ENCODE peak calls at places on chromosome 10, in ten cellular contexts. One of them, this sample, is unnamed. For H3K4me1, the result is how much of the 10 kb centered on the place peaks cover.

GRCh38 chr10:131187886-131188285 is 123.6 kb downstream of the TCERG1L start:
- DNase-seq in GM23338: no peak
- DNase-seq in colonic mucosa: no peak
- DNase-seq in HCT116: no peak
- DNase-seq in endodermal cell: no peak
- DNase-seq in stomach: no peak
- DNase-seq in tibial artery: no peak
- DNase-seq in tibial nerve: no peak
- DNase-seq in astrocyte: no peak
- DNase-seq in GM23248: no peak
- DNase-seq in this sample: no peak

GRCh38 chr10:31404640-31405039 is 85.6 kb downstream of the ZEB1 start:
- DNase-seq in colonic mucosa: no peak
- DNase-seq in HCT116: no peak
- DNase-seq in stomach: no peak
- DNase-seq in tibial artery: no peak
- DNase-seq in tibial nerve: no peak
- DNase-seq in endodermal cell: no peak
- DNase-seq in GM23248: peak
- DNase-seq in GM23338: no peak
- DNase-seq in astrocyte: peak
- DNase-seq in this sample: no peak

GRCh38 chr10:43053825-43054224 is 23.0 kb upstream of the RET start:
- DNase-seq in stomach: no peak
- DNase-seq in tibial artery: no peak
- DNase-seq in GM23338: no peak
- DNase-seq in astrocyte: no peak
- DNase-seq in tibial nerve: no peak
- DNase-seq in colonic mucosa: no peak
- DNase-seq in HCT116: no peak
- DNase-seq in endodermal cell: peak
- DNase-seq in GM23248: no peak
- DNase-seq in this sample: no peak

GRCh38 chr10:92112462-92112861 is 178.4 kb downstream of the CPEB3 start:
- DNase-seq in tibial artery: no peak
- DNase-seq in tibial nerve: no peak
- DNase-seq in colonic mucosa: no peak
- DNase-seq in GM23338: no peak
- DNase-seq in astrocyte: no peak
- DNase-seq in HCT116: no peak
- DNase-seq in stomach: no peak
- DNase-seq in endodermal cell: no peak
- DNase-seq in GM23248: no peak
- DNase-seq in this sample: no peak

GRCh38 chr10:5659702-5660528 is 6.5 kb downstream of the ASB13 start:
- DNase-seq in HCT116: peak
- DNase-seq in endodermal cell: peak
- DNase-seq in colonic mucosa: peak
- DNase-seq in GM23248: peak
- DNase-seq in astrocyte: peak
- DNase-seq in GM23338: peak
- DNase-seq in tibial nerve: peak
- DNase-seq in tibial artery: no peak
- DNase-seq in stomach: peak
- DNase-seq in this sample: peak

GRCh38 chr10:89535185-89536012 is at the start of gene SLC16A12:
- DNase-seq in colonic mucosa: no peak
- DNase-seq in astrocyte: no peak
- DNase-seq in tibial artery: no peak
- DNase-seq in HCT116: no peak
- DNase-seq in GM23338: peak
- DNase-seq in stomach: no peak
- DNase-seq in GM23248: no peak
- DNase-seq in tibial nerve: no peak
- DNase-seq in endodermal cell: peak
- DNase-seq in this sample: no peak

GRCh38 chr10:119211625-119212441 is 4.5 kb downstream of the GRK5 start:
- DNase-seq in stomach: no peak
- DNase-seq in endodermal cell: no peak
- DNase-seq in astrocyte: no peak
- DNase-seq in tibial nerve: no peak
- DNase-seq in GM23248: no peak
- DNase-seq in tibial artery: peak
- DNase-seq in HCT116: no peak
- DNase-seq in GM23338: no peak
- DNase-seq in colonic mucosa: no peak
- DNase-seq in this sample: no peak

GRCh38 chr10:23432161-23432560 is 6.7 kb upstream of the OTUD1 start:
- DNase-seq in endodermal cell: no peak
- DNase-seq in stomach: no peak
- DNase-seq in HCT116: no peak
- DNase-seq in GM23248: peak
- DNase-seq in tibial artery: no peak
- DNase-seq in GM23338: no peak
- DNase-seq in astrocyte: no peak
- DNase-seq in colonic mucosa: peak
- DNase-seq in tibial nerve: no peak
- DNase-seq in this sample: no peak

GRCh38 chr10:89702121-89702480 is 711 bp downstream of the KIF20B start:
- DNase-seq in tibial artery: no peak
- DNase-seq in stomach: no peak
- DNase-seq in GM23248: peak
- DNase-seq in endodermal cell: peak
- DNase-seq in GM23338: peak
- DNase-seq in HCT116: no peak
- DNase-seq in tibial nerve: no peak
- DNase-seq in astrocyte: no peak
- DNase-seq in colonic mucosa: peak
- DNase-seq in this sample: no peak

GRCh38 chr10:25851548-25851947 is 82.5 kb upstream of the MYO3A start:
- DNase-seq in astrocyte: no peak
- DNase-seq in stomach: no peak
- DNase-seq in tibial nerve: no peak
- DNase-seq in endodermal cell: peak
- DNase-seq in GM23248: no peak
- DNase-seq in colonic mucosa: no peak
- DNase-seq in GM23338: peak
- DNase-seq in HCT116: no peak
- DNase-seq in tibial artery: no peak
- DNase-seq in this sample: no peak

GRCh38 chr10:22453948-22454347 is 108.7 kb downstream of the SPAG6 start:
- DNase-seq in HCT116: no peak
- DNase-seq in tibial artery: no peak
- DNase-seq in GM23338: no peak
- DNase-seq in tibial nerve: no peak
- DNase-seq in stomach: no peak
- DNase-seq in GM23248: peak
- DNase-seq in colonic mucosa: no peak
- DNase-seq in astrocyte: peak
- DNase-seq in endodermal cell: no peak
- DNase-seq in this sample: no peak

GRCh38 chr10:124688889-124689670 is 55.1 kb downstream of the FAM53B start:
- DNase-seq in HCT116: no peak
- DNase-seq in endodermal cell: no peak
- DNase-seq in stomach: no peak
- DNase-seq in colonic mucosa: no peak
- DNase-seq in tibial nerve: no peak
- DNase-seq in GM23338: no peak
- DNase-seq in tibial artery: no peak
- DNase-seq in astrocyte: no peak
- DNase-seq in GM23248: no peak
- DNase-seq in this sample: no peak

GRCh38 chr10:31136951-31137885 is 105.6 kb upstream of the ZNF438 start:
- DNase-seq in GM23248: peak
- DNase-seq in stomach: no peak
- DNase-seq in tibial artery: no peak
- DNase-seq in astrocyte: peak
- DNase-seq in GM23338: no peak
- DNase-seq in endodermal cell: no peak
- DNase-seq in tibial nerve: peak
- DNase-seq in HCT116: no peak
- DNase-seq in colonic mucosa: no peak
- DNase-seq in this sample: no peak

GRCh38 chr10:116692225-116692624 is 50.1 kb downstream of the HSPA12A start:
- DNase-seq in GM23338: no peak
- DNase-seq in astrocyte: no peak
- DNase-seq in endodermal cell: peak
- DNase-seq in tibial artery: no peak
- DNase-seq in colonic mucosa: no peak
- DNase-seq in tibial nerve: no peak
- DNase-seq in stomach: no peak
- DNase-seq in HCT116: no peak
- DNase-seq in GM23248: no peak
- DNase-seq in this sample: no peak

GRCh38 chr10:107969936-107970335 is 805.4 kb upstream of the SORCS1 start:
- DNase-seq in GM23248: no peak
- DNase-seq in endodermal cell: no peak
- DNase-seq in HCT116: no peak
- DNase-seq in stomach: no peak
- DNase-seq in astrocyte: no peak
- DNase-seq in tibial artery: no peak
- DNase-seq in GM23338: no peak
- DNase-seq in colonic mucosa: no peak
- DNase-seq in tibial nerve: no peak
- DNase-seq in this sample: no peak

GRCh38 chr10:122459586-122460273 is 1.6 kb upstream of the HTRA1 start:
- DNase-seq in astrocyte: peak
- DNase-seq in stomach: no peak
- DNase-seq in tibial nerve: no peak
- DNase-seq in colonic mucosa: no peak
- DNase-seq in GM23338: no peak
- DNase-seq in HCT116: no peak
- DNase-seq in endodermal cell: no peak
- DNase-seq in tibial artery: no peak
- DNase-seq in GM23248: peak
- DNase-seq in this sample: no peak

GRCh38 chr10:16950686-16951681 is 133.8 kb upstream of the RSU1 start:
- DNase-seq in HCT116: peak
- DNase-seq in GM23338: peak
- DNase-seq in stomach: no peak
- DNase-seq in GM23248: peak
- DNase-seq in tibial artery: no peak
- DNase-seq in astrocyte: peak
- DNase-seq in tibial nerve: no peak
- DNase-seq in colonic mucosa: no peak
- DNase-seq in endodermal cell: peak
- DNase-seq in this sample: no peak

GRCh38 chr10:113617086-113617485 is 46.8 kb downstream of the NRAP start:
- DNase-seq in GM23248: no peak
- DNase-seq in stomach: no peak
- DNase-seq in GM23338: peak
- DNase-seq in endodermal cell: peak
- DNase-seq in astrocyte: no peak
- DNase-seq in colonic mucosa: no peak
- DNase-seq in tibial artery: no peak
- DNase-seq in tibial nerve: no peak
- DNase-seq in HCT116: no peak
- DNase-seq in this sample: no peak
- H3K4me1 ChIP-seq in GM23248: under half
- H3K4me1 ChIP-seq in stomach: under half
- H3K4me1 ChIP-seq in GM23338: under half
- H3K4me1 ChIP-seq in endodermal cell: under half
- H3K4me1 ChIP-seq in astrocyte: under half
- H3K4me1 ChIP-seq in colonic mucosa: under half
- H3K4me1 ChIP-seq in tibial artery: under half
- H3K4me1 ChIP-seq in tibial nerve: under half
- H3K4me1 ChIP-seq in HCT116: under half
- H3K4me1 ChIP-seq in this sample: under half

GRCh38 chr10:126062132-126063032 is 166.0 kb downstream of the FANK1 start:
- DNase-seq in GM23248: peak
- DNase-seq in astrocyte: peak
- DNase-seq in tibial artery: peak
- DNase-seq in endodermal cell: no peak
- DNase-seq in HCT116: peak
- DNase-seq in stomach: peak
- DNase-seq in GM23338: no peak
- DNase-seq in colonic mucosa: peak
- DNase-seq in tibial nerve: peak
- DNase-seq in this sample: peak
- H3K27ac ChIP-seq in GM23248: peak
- H3K27ac ChIP-seq in astrocyte: peak
- H3K27ac ChIP-seq in tibial artery: peak
- H3K27ac ChIP-seq in endodermal cell: peak
- H3K27ac ChIP-seq in HCT116: no peak
- H3K27ac ChIP-seq in stomach: peak
- H3K27ac ChIP-seq in GM23338: no peak
- H3K27ac ChIP-seq in colonic mucosa: no peak
- H3K27ac ChIP-seq in tibial nerve: peak
- H3K27ac ChIP-seq in this sample: peak

DNA sequence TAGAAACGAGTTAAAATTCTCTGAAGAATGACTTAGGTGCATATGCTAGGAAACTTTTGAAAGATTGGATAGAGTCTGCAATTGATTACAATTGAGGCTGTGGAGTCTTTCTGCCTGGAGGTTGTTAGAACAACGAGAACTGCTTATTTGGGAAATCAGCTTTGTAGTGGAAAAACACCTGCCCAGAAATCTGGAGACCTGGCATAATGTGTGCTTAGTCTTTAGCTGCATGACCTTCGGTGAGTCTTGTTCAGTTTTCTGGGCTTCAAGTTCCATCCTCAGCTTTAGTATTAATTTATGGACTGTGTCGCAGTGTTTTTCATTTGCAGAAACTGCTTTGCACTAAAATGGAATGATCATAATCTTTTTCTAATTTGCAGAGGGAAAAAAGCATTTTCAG is 31.7 kb downstream of the CCNY start:
- DNase-seq in colonic mucosa: no peak
- DNase-seq in stomach: no peak
- DNase-seq in GM23248: no peak
- DNase-seq in endodermal cell: no peak
- DNase-seq in HCT116: no peak
- DNase-seq in tibial artery: no peak
- DNase-seq in astrocyte: no peak
- DNase-seq in GM23338: no peak
- DNase-seq in tibial nerve: no peak
- DNase-seq in this sample: no peak
- H3K4me1 ChIP-seq in colonic mucosa: under half
- H3K4me1 ChIP-seq in stomach: half or more
- H3K4me1 ChIP-seq in GM23248: under half
- H3K4me1 ChIP-seq in endodermal cell: under half
- H3K4me1 ChIP-seq in HCT116: under half
- H3K4me1 ChIP-seq in tibial artery: under half
- H3K4me1 ChIP-seq in astrocyte: under half
- H3K4me1 ChIP-seq in GM23338: under half
- H3K4me1 ChIP-seq in tibial nerve: under half
- H3K4me1 ChIP-seq in this sample: under half

DNA sequence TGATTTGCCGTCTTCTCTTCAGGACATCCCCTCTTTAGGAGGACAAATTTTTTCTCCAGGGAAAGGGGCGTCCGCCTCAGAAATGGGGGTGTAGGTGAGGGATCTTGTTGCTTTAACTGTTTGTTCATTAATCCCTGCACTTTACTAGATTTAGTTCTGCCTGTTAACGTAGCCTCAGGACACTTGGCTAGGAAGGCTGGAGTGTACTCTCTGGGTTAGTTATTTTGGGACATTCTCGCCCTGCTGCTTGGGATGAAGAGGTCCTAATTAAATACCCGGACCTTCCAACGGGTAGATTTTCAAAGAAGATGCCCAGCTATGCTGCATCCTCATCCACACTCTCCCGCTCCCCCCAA is 552 bp upstream of the ZNF365 start:
- DNase-seq in tibial nerve: no peak
- DNase-seq in colonic mucosa: no peak
- DNase-seq in GM23338: no peak
- DNase-seq in GM23248: no peak
- DNase-seq in endodermal cell: no peak
- DNase-seq in astrocyte: no peak
- DNase-seq in HCT116: no peak
- DNase-seq in stomach: no peak
- DNase-seq in tibial artery: no peak
- DNase-seq in this sample: no peak
- H3K27ac ChIP-seq in tibial nerve: no peak
- H3K27ac ChIP-seq in colonic mucosa: no peak
- H3K27ac ChIP-seq in GM23338: no peak
- H3K27ac ChIP-seq in GM23248: no peak
- H3K27ac ChIP-seq in endodermal cell: no peak
- H3K27ac ChIP-seq in astrocyte: peak
- H3K27ac ChIP-seq in HCT116: no peak
- H3K27ac ChIP-seq in stomach: no peak
- H3K27ac ChIP-seq in tibial artery: peak
- H3K27ac ChIP-seq in this sample: no peak

This sample was measured in adrenal gland.